ENCODE peak calls at places on chromosomes 12 and 14, in nine cellular contexts. H is brain microvascular endothelial cell, Z is ascending aorta, Y is upper lobe of right lung, U is mesothelial cell of epicardium, N is psoas muscle, K is tibial nerve, A is GM23338, W is Panc1. S is an unnamed sample.

GRCh38 chr12:32134144-32134888 is 27.7 kb downstream of the BICD1 start:
- DNase-seq in H (peak), N (no peak), W (no peak), U (no peak), K (no peak), A (peak), Z (no peak), Y (no peak), S (no peak)

GRCh38 chr12:19683178-19683927 is 244.1 kb downstream of the AEBP2 start:
- DNase-seq in N (no peak), U (no peak), K (no peak), W (no peak), Y (no peak), H (peak), Z (no peak), A (no peak), S (no peak)

GRCh38 chr12:121815221-121815620 is 11.4 kb downstream of the SETD1B start:
- DNase-seq in N (no peak), U (no peak), Y (no peak), Z (no peak), A (no peak), W (no peak), H (no peak), K (no peak), S (no peak)

GRCh38 chr12:124188059-124188458 is 106.8 kb upstream of the RFLNA start:
- DNase-seq in K (no peak), W (no peak), Z (no peak), A (no peak), U (no peak), Y (no peak), N (no peak), H (no peak), S (no peak)

GRCh38 chr12:52149651-52150241 is 42.1 kb downstream of the KRT80 start:
- DNase-seq in U (no peak), N (no peak), Y (no peak), A (no peak), H (no peak), Z (no peak), K (no peak), W (no peak), S (no peak)

GRCh38 chr12:41189395-41190251 is 1.5 kb downstream of the PDZRN4 start:
- DNase-seq in Z (no peak), W (no peak), N (peak), K (peak), A (peak), Y (no peak), H (no peak), U (no peak), S (no peak)

GRCh38 chr14:22388669-22389625 is 200.1 kb downstream of the DAD1 start:
- DNase-seq in W (no peak), Y (no peak), H (peak), Z (no peak), A (no peak), N (no peak), U (no peak), K (no peak), S (no peak)

GRCh38 chr14:92952497-92953298 is 29.7 kb downstream of the CHGA start:
- DNase-seq in U (no peak), K (no peak), N (no peak), H (no peak), W (no peak), Y (peak), Z (no peak), A (no peak), S (no peak)

GRCh38 chr12:79183946-79184345 is 319.4 kb downstream of the SYT1 start:
- DNase-seq in Z (no peak), N (no peak), W (no peak), U (no peak), K (no peak), H (no peak), A (no peak), Y (no peak), S (no peak)

GRCh38 chr12:58364389-58365086 is 423.2 kb downstream of the ATP23 start:
- DNase-seq in Z (no peak), N (no peak), Y (no peak), U (no peak), H (peak), W (peak), K (no peak), A (no peak), S (no peak)

GRCh38 chr14:95484296-95484695 is 32.2 kb downstream of the SYNE3 start:
- DNase-seq in H (no peak), Z (no peak), K (no peak), A (no peak), Y (no peak), W (no peak), N (no peak), U (no peak), S (no peak)

GRCh38 chr12:95396849-95397498 is 77.0 kb upstream of the METAP2 start:
- DNase-seq in A (no peak), Y (no peak), W (no peak), H (no peak), K (no peak), N (no peak), U (no peak), Z (no peak), S (no peak)

GRCh38 chr14:39740454-39740853 is 308.2 kb upstream of the FBXO33 start:
- DNase-seq in W (no peak), H (no peak), A (no peak), U (no peak), Y (peak), K (no peak), N (no peak), Z (no peak), S (no peak)

GRCh38 chr12:5587701-5588100 is 155.8 kb downstream of the NTF3 start:
- DNase-seq in Y (no peak), A (peak), H (no peak), Z (no peak), K (no peak), N (no peak), W (no peak), U (no peak), S (no peak)

GRCh38 chr14:22410497-22410896 is 178.5 kb downstream of the DAD1 start:
- DNase-seq in W (no peak), U (no peak), Z (no peak), N (no peak), A (no peak), Y (no peak), K (no peak), H (no peak), S (no peak)

GRCh38 chr14:22819191-22819988 is 4.2 kb upstream of the SLC7A7 start:
- DNase-seq in Y (peak), N (no peak), W (no peak), Z (no peak), K (no peak), H (peak), A (peak), U (no peak), S (no peak)

GRCh38 chr12:13179159-13180074 is 17.1 kb upstream of the EMP1 start:
- DNase-seq in N (peak), H (peak), W (no peak), Y (peak), Z (no peak), K (no peak), A (peak), U (no peak), S (peak)

GRCh38 chr12:52976574-52977071 is 27.7 kb downstream of the KRT18 start:
- DNase-seq in U (peak), Y (no peak), K (no peak), Z (no peak), N (no peak), H (peak), W (no peak), A (peak), S (no peak)

GRCh38 chr14:99574099-99574880 is 29.7 kb downstream of the CCDC85C start:
- DNase-seq in H (peak), A (peak), N (no peak), Y (no peak), Z (no peak), K (peak), U (peak), W (no peak), S (no peak)

GRCh38 chr14:80586116-80586515 is 355.4 kb downstream of the CEP128 start:
- DNase-seq in Y (no peak), K (no peak), A (no peak), U (no peak), N (no peak), H (no peak), W (no peak), Z (no peak), S (no peak)

GRCh38 chr14:54175298-54175942 is 218.8 kb upstream of the BMP4 start:
- DNase-seq in W (peak), N (no peak), H (peak), Y (no peak), U (peak), Z (no peak), K (peak), A (peak), S (no peak)

GRCh38 chr12:14257734-14258467 is 107.6 kb upstream of the ATF7IP start:
- DNase-seq in U (peak), H (peak), A (peak), Y (peak), W (peak), K (peak), Z (peak), N (peak), S (no peak)

GRCh38 chr12:52539024-52539820 is 13.7 kb downstream of the KRT71 start:
- DNase-seq in Z (no peak), K (no peak), A (no peak), N (no peak), W (no peak), Y (no peak), U (no peak), H (no peak), S (no peak)

GRCh38 chr12:69385038-69385437 is 25.5 kb downstream of the YEATS4 start:
- DNase-seq in W (no peak), H (no peak), Y (no peak), U (no peak), K (no peak), N (no peak), A (no peak), Z (no peak), S (no peak)

GRCh38 chr12:95462551-95462950 is 11.4 kb upstream of the METAP2 start:
- DNase-seq in W (no peak), A (no peak), U (no peak), H (no peak), K (no peak), N (no peak), Z (no peak), Y (no peak), S (no peak)

GRCh38 chr12:115466076-115466475 is 782.1 kb upstream of the TBX3 start:
- DNase-seq in Z (no peak), K (no peak), W (no peak), Y (no peak), H (no peak), A (no peak), N (no peak), U (no peak), S (no peak)

GRCh38 chr14:39880106-39880695 is 448.0 kb upstream of the FBXO33 start:
- DNase-seq in U (no peak), A (peak), N (no peak), Z (no peak), H (no peak), Y (no peak), W (no peak), K (no peak), S (no peak)

GRCh38 chr12:53820503-53820902 is 68.7 kb upstream of the CISTR start:
- DNase-seq in N (no peak), U (no peak), K (no peak), Z (no peak), A (no peak), H (peak), Y (no peak), W (no peak), S (no peak)

GRCh38 chr12:117907108-117907689 is 61.6 kb downstream of the KSR2 start:
- DNase-seq in Z (no peak), A (peak), N (no peak), W (no peak), U (no peak), K (no peak), Y (no peak), H (no peak), S (no peak)

GRCh38 chr12:82627799-82628198 is 58.9 kb upstream of the TMTC2 start:
- DNase-seq in W (no peak), H (peak), Y (no peak), A (peak), K (no peak), U (no peak), N (no peak), Z (no peak), S (no peak)

DNA sequence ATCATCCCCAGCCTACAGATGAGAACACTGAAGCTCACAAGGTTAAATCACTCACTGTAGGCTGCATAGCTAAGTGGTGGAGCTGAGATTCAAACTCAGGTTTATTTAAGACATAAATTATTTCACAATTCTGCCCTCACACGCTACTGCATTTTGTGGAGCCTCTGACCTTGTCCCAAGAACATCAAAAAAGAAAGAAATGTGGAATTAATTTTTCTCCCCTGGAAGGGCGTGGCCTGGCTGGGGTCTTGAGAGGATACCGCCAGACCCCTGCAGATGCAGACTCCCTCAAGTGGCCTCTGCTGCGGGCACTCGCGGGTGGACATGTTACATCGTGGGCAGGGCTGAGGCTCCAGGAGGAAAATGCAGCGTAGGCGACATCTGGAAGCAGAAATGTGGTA is 40.6 kb downstream of the LTBP2 start:
- DNase-seq in Z (no peak), H (peak), U (no peak), N (peak), K (no peak), W (no peak), Y (no peak), A (no peak), S (no peak)
- TF ChIP-seq CTCF in Z (no peak), H (no peak), U (no peak), N (no peak), K (no peak), W (no peak), Y (no peak), A (no peak), S (no peak)

GRCh38 chr14:76467843-76468242 is 91.9 kb downstream of the ESRRB start:
- DNase-seq in Y (no peak), Z (no peak), K (no peak), N (no peak), A (no peak), W (no peak), H (no peak), U (no peak), S (no peak)

GRCh38 chr14:76472199-76472723 is 96.3 kb downstream of the ESRRB start:
- DNase-seq in K (no peak), Z (no peak), A (no peak), U (no peak), W (no peak), H (no peak), N (no peak), Y (no peak), S (no peak)

DNA sequence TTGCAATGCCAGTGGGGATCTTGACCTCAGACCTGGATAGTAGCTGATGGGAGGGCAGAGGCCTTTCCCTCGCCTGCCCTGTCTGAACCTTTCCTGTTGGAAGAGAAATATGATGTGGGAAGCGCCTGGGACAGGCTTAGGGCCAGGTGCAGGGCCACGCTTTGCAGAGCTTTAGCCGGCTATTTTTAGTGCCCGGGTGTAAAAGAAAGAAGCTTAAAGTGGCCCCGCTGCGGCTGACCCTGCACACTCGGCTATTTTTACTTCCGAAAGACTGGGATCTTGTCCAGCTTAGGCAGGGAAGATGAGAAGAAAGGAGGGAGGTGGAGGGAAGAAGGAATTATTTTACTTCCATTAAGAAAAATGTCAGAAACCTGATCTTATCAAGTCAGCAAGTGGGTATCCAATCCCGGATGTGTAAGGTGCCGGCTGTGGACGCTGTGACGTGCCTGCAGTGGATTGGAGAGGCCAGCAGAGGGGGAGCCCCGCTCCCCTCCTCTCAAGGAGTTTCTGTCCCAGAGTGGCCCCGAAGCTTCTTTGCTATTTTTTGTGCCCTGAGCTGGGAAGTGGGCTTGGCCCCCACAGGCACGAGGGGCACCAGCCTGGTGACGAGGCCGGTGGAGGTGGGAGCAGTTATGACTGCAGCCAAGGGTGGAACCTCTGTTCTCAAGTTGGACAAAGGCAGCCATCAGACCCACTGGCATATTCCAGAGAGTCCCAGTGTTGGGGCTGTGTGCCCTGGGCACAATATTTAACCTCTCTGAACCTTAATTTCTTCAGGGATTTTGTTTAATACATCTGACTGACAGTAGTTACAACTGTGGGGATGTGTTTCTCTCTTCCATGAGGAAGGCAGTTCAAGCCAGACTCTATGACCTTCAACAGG is 97.7 kb downstream of the ESRRB start:
- DNase-seq in Y (peak), H (no peak), K (no peak), U (peak), W (no peak), N (peak), Z (no peak), A (peak), S (no peak)
- TF ChIP-seq CTCF in Y (peak), H (peak), K (no peak), U (no peak), W (no peak), N (peak), Z (no peak), A (peak), S (no peak)

DNA sequence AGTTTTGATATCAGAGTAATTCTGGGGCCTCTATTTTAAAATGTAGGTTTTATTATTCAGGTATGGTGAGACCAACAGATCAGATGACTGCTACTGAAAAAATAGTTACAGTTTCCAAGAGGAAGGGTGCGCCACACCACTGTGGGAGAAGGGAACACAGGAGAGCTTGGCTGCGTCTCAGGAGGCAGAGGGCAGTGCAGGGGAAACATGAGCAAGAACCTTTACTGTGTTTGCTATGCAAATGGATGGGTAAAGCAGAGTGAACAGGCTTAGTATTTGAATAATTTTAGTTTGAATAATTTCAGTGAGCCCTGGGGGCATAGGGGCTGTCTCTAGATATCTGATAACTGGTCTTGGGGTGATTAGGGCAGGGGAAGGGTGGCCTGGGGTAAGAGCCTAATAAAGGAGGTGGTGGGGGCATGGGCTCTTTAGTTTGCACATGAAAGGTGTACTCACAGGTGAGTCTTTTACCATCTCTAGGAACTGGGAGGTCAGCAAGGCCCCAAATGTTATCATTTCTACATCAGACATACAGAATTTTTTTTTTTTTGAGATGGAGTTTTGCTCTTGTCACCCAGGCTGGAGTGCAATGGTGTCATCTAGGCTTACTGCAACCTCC is 196.8 kb upstream of the NEDD1 start:
- DNase-seq in Y (no peak), U (no peak), K (no peak), W (no peak), N (no peak), A (peak), H (no peak), Z (no peak), S (no peak)
- TF ChIP-seq CTCF in Y (no peak), U (no peak), K (no peak), W (no peak), N (no peak), A (peak), H (peak), Z (no peak), S (no peak)

GRCh38 chr14:50001146-50001998 is 108.5 kb downstream of the ARF6 start:
- DNase-seq in Z (peak), A (peak), U (peak), K (peak), W (no peak), Y (peak), H (peak), N (peak), S (peak)
- TF ChIP-seq CTCF in Z (no peak), A (no peak), U (no peak), K (no peak), W (no peak), Y (no peak), H (no peak), N (no peak), S (no peak)

DNA sequence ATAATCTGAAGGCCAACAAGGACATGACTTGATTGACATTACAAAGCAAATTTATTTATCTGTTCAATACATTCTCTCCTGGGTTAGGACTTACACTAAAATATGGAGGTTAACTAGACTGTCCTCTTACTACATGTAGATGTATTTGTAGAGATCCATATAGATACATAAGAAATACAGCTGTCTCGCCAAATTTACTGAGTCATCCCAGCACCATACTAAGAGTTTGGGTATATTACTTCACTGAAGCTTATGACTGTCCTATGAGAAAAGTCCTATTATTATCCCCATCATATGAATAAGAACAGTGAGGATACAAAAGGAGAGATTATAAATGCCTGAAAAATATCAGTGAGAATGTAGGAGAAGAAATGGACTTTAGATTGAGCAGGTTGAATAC is 44.8 kb upstream of the ACSM4 start:
- DNase-seq in U (no peak), W (no peak), Z (no peak), Y (no peak), A (no peak), N (no peak), K (no peak), H (no peak), S (no peak)
- TF ChIP-seq CTCF in U (no peak), W (no peak), Z (no peak), Y (no peak), A (no peak), N (no peak), K (no peak), H (no peak), S (no peak)

GRCh38 chr12:42585846-42586226 is 3.7 kb downstream of the PRICKLE1 start:
- DNase-seq in N (no peak), H (no peak), Z (no peak), K (no peak), Y (no peak), A (no peak), U (no peak), W (no peak), S (no peak)

GRCh38 chr12:42586268-42586667 is 3.3 kb downstream of the PRICKLE1 start:
- DNase-seq in N (no peak), A (no peak), U (no peak), Y (no peak), K (no peak), W (no peak), Z (no peak), H (no peak), S (no peak)

GRCh38 chr12:42588308-42588836 is 1.2 kb downstream of the PRICKLE1 start:
- DNase-seq in U (no peak), Y (no peak), K (no peak), A (no peak), W (no peak), Z (no peak), H (no peak), N (no peak), S (no peak)

GRCh38 chr12:42588981-42589464 is 523 bp downstream of the PRICKLE1 start:
- DNase-seq in Z (no peak), H (peak), A (peak), Y (peak), W (no peak), K (peak), U (peak), N (peak), S (peak)

GRCh38 chr12:42587564-42588307 is 1.8 kb downstream of the PRICKLE1 start:
- DNase-seq in A (no peak), H (no peak), Z (no peak), N (no peak), U (no peak), Y (no peak), K (no peak), W (no peak), S (no peak)
- TF ChIP-seq CTCF in A (no peak), H (no peak), Z (no peak), N (no peak), U (no peak), Y (no peak), K (no peak), W (no peak), S (no peak)

S was measured in activated B cell treated with CpG ODN at 0.5 μM for 24 hours.